ENCODE peak calls at places on chromosome 22, in five cellular contexts. J, F, U, Z and W are unnamed samples.
A peak's percentile ranks its signal among the peaks of the same experiment; 100 is the strongest.

GRCh38 chr22:47020157-47020556 is 257.7 kb downstream of the TBC1D22A start:
- DNase-seq in J (peak; percentile 42), F (no peak), U (no peak), Z (no peak), W (peak; percentile 65)

GRCh38 chr22:27223317-27224177 is 566.2 kb downstream of the MIAT start:
- DNase-seq in J (peak; percentile 87), F (no peak), U (no peak), Z (peak; percentile 39), W (no peak)

GRCh38 chr22:23178512-23179254 is 1.6 kb upstream of the BCR start:
- DNase-seq in J (peak; percentile 65), F (peak; percentile 64), U (peak; percentile 84), Z (peak; percentile 74), W (no peak)

GRCh38 chr22:23180893-23181762 is 819 bp downstream of the BCR start:
- DNase-seq in J (no peak), F (no peak), U (peak; percentile 70), Z (no peak), W (peak; percentile 73)

GRCh38 chr22:46845281-46846153 is 83.1 kb downstream of the TBC1D22A start:
- DNase-seq in J (peak; percentile 83), F (no peak), U (no peak), Z (no peak), W (no peak)

GRCh38 chr22:19109198-19110063 is 12.8 kb downstream of the DGCR2 start:
- DNase-seq in J (peak; percentile 91), F (no peak), U (no peak), Z (no peak), W (peak; percentile 82)

GRCh38 chr22:35191412-35191811 is 65.9 kb upstream of the HMGXB4 start:
- DNase-seq in J (no peak), F (no peak), U (no peak), Z (no peak), W (no peak)

GRCh38 chr22:42644422-42645340 is 4.3 kb upstream of the ATP5MGL start:
- DNase-seq in J (peak; percentile 48), F (no peak), U (peak; percentile 81), Z (no peak), W (no peak)

GRCh38 chr22:22167791-22168189 is 76.8 kb upstream of the VPREB1 start:
- DNase-seq in J (no peak), F (no peak), U (no peak), Z (no peak), W (no peak)

GRCh38 chr22:37154925-37155712 is 5.4 kb upstream of the IL2RB start:
- DNase-seq in J (peak; percentile 27), F (no peak), U (no peak), Z (no peak), W (no peak)

GRCh38 chr22:35322126-35322525 is 22.4 kb downstream of the TOM1 start:
- DNase-seq in J (no peak), F (no peak), U (peak; percentile 67), Z (no peak), W (no peak)

DNA sequence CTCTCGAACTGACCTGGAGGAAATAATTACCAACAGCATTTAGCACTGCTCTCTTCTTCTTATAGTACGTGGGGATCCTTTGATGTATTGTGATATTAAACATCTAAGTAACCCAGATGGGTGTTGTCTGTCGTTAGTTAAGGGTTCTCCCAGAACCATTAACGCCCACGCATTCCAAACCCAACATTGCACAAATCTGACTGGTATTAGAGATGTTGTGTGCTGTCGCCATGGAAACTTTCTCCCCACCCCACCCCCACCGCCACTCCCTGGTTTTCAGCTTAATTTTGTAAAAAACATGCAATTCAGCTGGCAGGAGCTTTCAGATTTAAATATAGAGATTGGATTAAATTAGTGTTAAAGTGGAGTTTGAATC is 1495.2 kb downstream of the TBC1D22A start:
- DNase-seq in J (no peak), F (no peak), U (no peak), Z (peak; percentile 44), W (peak; percentile 74)
- TF ChIP-seq CTCF in J (no peak), F (no peak), U (no peak), Z (no peak), W (no peak)

GRCh38 chr22:25237503-25237902 is 18.1 kb downstream of the CRYBB2 start:
- DNase-seq in J (no peak), F (no peak), U (no peak), Z (no peak), W (no peak)

GRCh38 chr22:25232301-25232700 is 12.9 kb downstream of the CRYBB2 start:
- DNase-seq in J (peak; percentile 11), F (no peak), U (no peak), Z (no peak), W (no peak)

GRCh38 chr22:25236417-25236816 is 17.0 kb downstream of the CRYBB2 start:
- DNase-seq in J (no peak), F (no peak), U (no peak), Z (no peak), W (no peak)

DNA sequence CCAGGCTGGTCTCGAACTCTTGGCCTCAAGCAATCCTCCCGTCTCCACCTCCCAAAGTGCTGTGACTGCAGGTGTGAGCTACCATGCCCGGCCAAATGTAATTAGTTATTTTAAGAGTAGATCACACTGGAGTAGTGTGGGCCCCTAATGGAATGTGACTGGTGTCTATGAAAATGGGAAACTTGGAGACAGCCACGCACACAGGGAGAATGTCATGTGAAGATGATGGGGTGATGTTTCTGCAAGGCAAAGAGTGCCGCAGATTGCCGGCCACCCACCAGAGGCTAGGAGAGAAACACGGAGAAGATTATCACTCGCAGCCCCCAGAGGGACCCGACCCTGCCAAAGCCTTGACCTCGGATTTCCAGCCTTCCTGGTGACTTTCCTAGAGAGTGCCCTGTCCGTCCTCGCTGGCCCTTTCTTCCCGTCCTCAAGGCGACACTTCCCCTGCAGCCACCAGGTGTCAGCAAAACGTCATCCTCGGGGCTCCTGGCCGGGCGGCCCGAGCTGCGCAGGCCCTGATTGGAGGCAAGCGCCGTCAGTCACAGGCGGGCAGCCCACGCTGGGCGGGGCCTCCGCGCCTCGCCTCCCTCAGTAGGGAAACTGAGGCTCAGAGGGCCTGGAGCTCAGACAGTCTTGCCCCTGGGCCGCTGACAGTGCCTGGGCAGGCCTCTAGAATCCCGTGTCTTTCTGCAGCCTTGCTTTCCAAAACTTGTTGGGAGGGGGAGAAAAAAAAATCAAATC is 16.3 kb downstream of the CRYBB2 start:
- DNase-seq in J (peak; percentile 80), F (peak; percentile 84), U (peak; percentile 86), Z (peak; percentile 27), W (no peak)
- TF ChIP-seq CTCF in J (peak; percentile 67), F (peak; percentile 85), U (peak; percentile 76), Z (no peak), W (peak; percentile 55)

GRCh38 chr22:50606126-50606525 is 5.5 kb downstream of the MAPK8IP2 start:
- DNase-seq in J (no peak), F (no peak), U (no peak), Z (no peak), W (peak; percentile 31)
- TF ChIP-seq CTCF in J (peak; percentile 21), F (no peak), U (no peak), Z (no peak), W (no peak)

DNA sequence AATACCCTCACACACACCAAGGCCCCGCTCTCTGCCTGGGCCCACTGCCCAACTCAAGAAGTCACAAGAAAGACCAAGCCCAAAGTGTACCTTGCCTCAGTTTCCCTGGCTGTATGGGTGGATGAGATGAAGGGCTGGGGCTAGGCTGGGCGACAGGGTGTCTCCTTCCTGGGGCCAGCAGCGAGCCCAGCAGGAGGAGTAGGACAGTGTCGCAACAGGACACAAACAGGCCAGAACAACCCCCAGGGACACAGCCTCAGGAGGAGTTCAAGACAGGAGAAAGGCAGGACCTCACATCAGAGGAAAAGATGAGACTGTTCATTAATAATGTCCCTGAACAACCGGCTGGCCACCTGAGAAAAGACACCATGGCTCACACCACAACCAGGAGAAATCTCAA is 13.3 kb downstream of the CSNK1E start:
- DNase-seq in J (no peak), F (no peak), U (no peak), Z (no peak), W (no peak)
- TF ChIP-seq CTCF in J (no peak), F (no peak), U (no peak), Z (no peak), W (no peak)

GRCh38 chr22:41621911-41622179 is 750 bp downstream of the XRCC6 start:
- DNase-seq in J (no peak), F (no peak), U (no peak), Z (no peak), W (no peak)

GRCh38 chr22:41619979-41620645 is 731 bp downstream of the DESI1 start:
- DNase-seq in J (no peak), F (peak; percentile 32), U (peak; percentile 66), Z (peak; percentile 33), W (no peak)

GRCh38 chr22:41625577-41625976 is 4.5 kb downstream of the XRCC6 start:
- DNase-seq in J (no peak), F (no peak), U (no peak), Z (no peak), W (no peak)

GRCh38 chr22:41621099-41621910 is at the start of gene XRCC6:
- DNase-seq in J (peak; percentile 100), F (peak; percentile 100), U (peak; percentile 100), Z (peak; percentile 100), W (peak; percentile 100)

GRCh38 chr22:41620646-41621098 is at the start of gene DESI1:
- DNase-seq in J (no peak), F (no peak), U (no peak), Z (no peak), W (no peak)
- TF ChIP-seq CTCF in J (no peak), F (no peak), U (no peak), Z (no peak), W (no peak)